ENCODE peak calls at places on chromosome 15, in five cellular contexts. One of them, this sample, is unnamed.

GRCh38 chr15:77456746-77457618 is 36.3 kb downstream of the HMG20A start:
- DNase-seq in fibroblast of pulmonary artery: no peak
- DNase-seq in fibroblast of the aortic adventitia: no peak
- DNase-seq in dorsolateral prefrontal cortex: no peak
- DNase-seq in skeletal muscle cell: no peak
- DNase-seq in this sample: peak; percentile 25

GRCh38 chr15:35358824-35359223 is 187.1 kb downstream of the DPH6 start:
- DNase-seq in skeletal muscle cell: no peak
- DNase-seq in dorsolateral prefrontal cortex: no peak
- DNase-seq in fibroblast of the aortic adventitia: no peak
- DNase-seq in fibroblast of pulmonary artery: no peak
- DNase-seq in this sample: no peak

GRCh38 chr15:85702321-85703230 is 92.1 kb downstream of the KLHL25 start:
- DNase-seq in skeletal muscle cell: peak; percentile 26
- DNase-seq in fibroblast of pulmonary artery: peak; percentile 93
- DNase-seq in dorsolateral prefrontal cortex: no peak
- DNase-seq in fibroblast of the aortic adventitia: peak; percentile 54
- DNase-seq in this sample: peak; percentile 74

GRCh38 chr15:51726302-51727073 is 11.0 kb downstream of the LYSMD2 start:
- DNase-seq in fibroblast of pulmonary artery: peak; percentile 81
- DNase-seq in skeletal muscle cell: peak; percentile 63
- DNase-seq in fibroblast of the aortic adventitia: peak; percentile 83
- DNase-seq in dorsolateral prefrontal cortex: no peak
- DNase-seq in this sample: peak; percentile 85

GRCh38 chr15:60829416-60829815 is 350.5 kb upstream of the ICE2 start:
- DNase-seq in skeletal muscle cell: no peak
- DNase-seq in dorsolateral prefrontal cortex: no peak
- DNase-seq in fibroblast of the aortic adventitia: no peak
- DNase-seq in fibroblast of pulmonary artery: no peak
- DNase-seq in this sample: no peak

GRCh38 chr15:71276355-71276665 is 161.0 kb downstream of the THSD4 start:
- DNase-seq in skeletal muscle cell: no peak
- DNase-seq in fibroblast of the aortic adventitia: no peak
- DNase-seq in fibroblast of pulmonary artery: no peak
- DNase-seq in dorsolateral prefrontal cortex: no peak
- DNase-seq in this sample: no peak

GRCh38 chr15:63832620-63833245 is 1.0 kb downstream of the HERC1 start:
- DNase-seq in skeletal muscle cell: no peak
- DNase-seq in dorsolateral prefrontal cortex: no peak
- DNase-seq in fibroblast of pulmonary artery: peak; percentile 33
- DNase-seq in fibroblast of the aortic adventitia: no peak
- DNase-seq in this sample: no peak

GRCh38 chr15:68821898-68822380 is 1.2 kb upstream of the ANP32A start:
- DNase-seq in skeletal muscle cell: no peak
- DNase-seq in fibroblast of the aortic adventitia: peak; percentile 10
- DNase-seq in dorsolateral prefrontal cortex: no peak
- DNase-seq in fibroblast of pulmonary artery: peak; percentile 9
- DNase-seq in this sample: no peak

GRCh38 chr15:79492065-79492464 is 59.9 kb downstream of the MINAR1 start:
- DNase-seq in fibroblast of the aortic adventitia: no peak
- DNase-seq in fibroblast of pulmonary artery: no peak
- DNase-seq in dorsolateral prefrontal cortex: no peak
- DNase-seq in skeletal muscle cell: no peak
- DNase-seq in this sample: no peak

GRCh38 chr15:51322622-51323296 is 15.6 kb downstream of the CYP19A1 start:
- DNase-seq in fibroblast of pulmonary artery: peak; percentile 68
- DNase-seq in fibroblast of the aortic adventitia: peak; percentile 65
- DNase-seq in dorsolateral prefrontal cortex: no peak
- DNase-seq in skeletal muscle cell: peak; percentile 64
- DNase-seq in this sample: peak; percentile 42

GRCh38 chr15:81809543-81809942 is 236.3 kb downstream of the MEX3B start:
- DNase-seq in fibroblast of pulmonary artery: peak; percentile 7
- DNase-seq in dorsolateral prefrontal cortex: no peak
- DNase-seq in skeletal muscle cell: no peak
- DNase-seq in fibroblast of the aortic adventitia: peak; percentile 5
- DNase-seq in this sample: peak; percentile 19

GRCh38 chr15:60649845-60650548 is 171.1 kb upstream of the ICE2 start:
- DNase-seq in fibroblast of pulmonary artery: no peak
- DNase-seq in fibroblast of the aortic adventitia: no peak
- DNase-seq in dorsolateral prefrontal cortex: no peak
- DNase-seq in skeletal muscle cell: no peak
- DNase-seq in this sample: peak; percentile 31

GRCh38 chr15:49286649-49287394 is 116.8 kb downstream of the GALK2 start:
- DNase-seq in dorsolateral prefrontal cortex: no peak
- DNase-seq in fibroblast of pulmonary artery: peak; percentile 15
- DNase-seq in fibroblast of the aortic adventitia: peak; percentile 80
- DNase-seq in skeletal muscle cell: no peak
- DNase-seq in this sample: peak; percentile 23

GRCh38 chr15:96887730-96888129 is 557.2 kb downstream of the NR2F2 start:
- DNase-seq in skeletal muscle cell: peak; percentile 31
- DNase-seq in fibroblast of the aortic adventitia: no peak
- DNase-seq in dorsolateral prefrontal cortex: no peak
- DNase-seq in fibroblast of pulmonary artery: peak; percentile 31
- DNase-seq in this sample: peak; percentile 40

GRCh38 chr15:86021281-86022264 is 58.1 kb upstream of the AGBL1 start:
- DNase-seq in dorsolateral prefrontal cortex: no peak
- DNase-seq in fibroblast of pulmonary artery: no peak
- DNase-seq in skeletal muscle cell: no peak
- DNase-seq in fibroblast of the aortic adventitia: no peak
- DNase-seq in this sample: no peak

GRCh38 chr15:57526076-57526475 is 65.6 kb upstream of the MYZAP start:
- DNase-seq in dorsolateral prefrontal cortex: no peak
- DNase-seq in skeletal muscle cell: no peak
- DNase-seq in fibroblast of pulmonary artery: no peak
- DNase-seq in fibroblast of the aortic adventitia: no peak
- DNase-seq in this sample: no peak

GRCh38 chr15:55917881-55918296 is 75.5 kb downstream of the NEDD4 start:
- DNase-seq in fibroblast of pulmonary artery: peak; percentile 91
- DNase-seq in dorsolateral prefrontal cortex: no peak
- DNase-seq in fibroblast of the aortic adventitia: peak; percentile 93
- DNase-seq in skeletal muscle cell: peak; percentile 60
- DNase-seq in this sample: peak; percentile 96

GRCh38 chr15:68375716-68376220 is 56.2 kb downstream of the ITGA11 start:
- DNase-seq in fibroblast of pulmonary artery: no peak
- DNase-seq in fibroblast of the aortic adventitia: no peak
- DNase-seq in skeletal muscle cell: no peak
- DNase-seq in dorsolateral prefrontal cortex: no peak
- DNase-seq in this sample: no peak

GRCh38 chr15:90813796-90814192 is 54.6 kb upstream of the FURIN start:
- DNase-seq in dorsolateral prefrontal cortex: no peak
- DNase-seq in fibroblast of pulmonary artery: no peak
- DNase-seq in skeletal muscle cell: no peak
- DNase-seq in fibroblast of the aortic adventitia: no peak
- DNase-seq in this sample: no peak

GRCh38 chr15:43751885-43752284 is 5.6 kb downstream of the PDIA3 start:
- DNase-seq in skeletal muscle cell: no peak
- DNase-seq in fibroblast of pulmonary artery: no peak
- DNase-seq in fibroblast of the aortic adventitia: no peak
- DNase-seq in dorsolateral prefrontal cortex: no peak
- DNase-seq in this sample: no peak

GRCh38 chr15:81880314-81880713 is 165.5 kb downstream of the MEX3B start:
- DNase-seq in fibroblast of pulmonary artery: no peak
- DNase-seq in skeletal muscle cell: no peak
- DNase-seq in fibroblast of the aortic adventitia: no peak
- DNase-seq in dorsolateral prefrontal cortex: no peak
- DNase-seq in this sample: no peak

GRCh38 chr15:52808996-52809395 is 18.9 kb upstream of the ONECUT1 start:
- DNase-seq in fibroblast of the aortic adventitia: no peak
- DNase-seq in fibroblast of pulmonary artery: no peak
- DNase-seq in skeletal muscle cell: no peak
- DNase-seq in dorsolateral prefrontal cortex: no peak
- DNase-seq in this sample: no peak

GRCh38 chr15:52288051-52288942 is 7.3 kb downstream of the MYO5C start:
- DNase-seq in fibroblast of pulmonary artery: peak; percentile 11
- DNase-seq in fibroblast of the aortic adventitia: no peak
- DNase-seq in dorsolateral prefrontal cortex: no peak
- DNase-seq in skeletal muscle cell: no peak
- DNase-seq in this sample: peak; percentile 40

GRCh38 chr15:25184356-25185155 is 229.8 kb downstream of the SNRPN start:
- DNase-seq in fibroblast of pulmonary artery: no peak
- DNase-seq in dorsolateral prefrontal cortex: peak; percentile 25
- DNase-seq in fibroblast of the aortic adventitia: no peak
- DNase-seq in skeletal muscle cell: no peak
- DNase-seq in this sample: no peak

GRCh38 chr15:60407406-60407805 is 9.6 kb upstream of the ANXA2 start:
- DNase-seq in dorsolateral prefrontal cortex: no peak
- DNase-seq in fibroblast of pulmonary artery: peak; percentile 75
- DNase-seq in skeletal muscle cell: no peak
- DNase-seq in fibroblast of the aortic adventitia: peak; percentile 88
- DNase-seq in this sample: peak; percentile 77

GRCh38 chr15:101725073-101725472 is 800 bp upstream of the TARS3 start:
- DNase-seq in dorsolateral prefrontal cortex: no peak
- DNase-seq in fibroblast of the aortic adventitia: no peak
- DNase-seq in skeletal muscle cell: no peak
- DNase-seq in fibroblast of pulmonary artery: no peak
- DNase-seq in this sample: no peak

GRCh38 chr15:62940359-62940754 is 102.2 kb upstream of the TPM1 start:
- DNase-seq in skeletal muscle cell: no peak
- DNase-seq in dorsolateral prefrontal cortex: no peak
- DNase-seq in fibroblast of the aortic adventitia: no peak
- DNase-seq in fibroblast of pulmonary artery: no peak
- DNase-seq in this sample: no peak

GRCh38 chr15:29043731-29044485 is 158.1 kb downstream of the APBA2 start:
- DNase-seq in fibroblast of the aortic adventitia: no peak
- DNase-seq in skeletal muscle cell: peak; percentile 58
- DNase-seq in fibroblast of pulmonary artery: peak; percentile 43
- DNase-seq in dorsolateral prefrontal cortex: no peak
- DNase-seq in this sample: peak; percentile 77

GRCh38 chr15:90625037-90625436 is 92.1 kb upstream of the BLM start:
- DNase-seq in skeletal muscle cell: no peak
- DNase-seq in fibroblast of the aortic adventitia: no peak
- DNase-seq in fibroblast of pulmonary artery: no peak
- DNase-seq in dorsolateral prefrontal cortex: no peak
- DNase-seq in this sample: no peak

GRCh38 chr15:101025896-101026631 is 106.9 kb downstream of the LRRK1 start:
- DNase-seq in dorsolateral prefrontal cortex: no peak
- DNase-seq in skeletal muscle cell: no peak
- DNase-seq in fibroblast of pulmonary artery: no peak
- DNase-seq in fibroblast of the aortic adventitia: no peak
- DNase-seq in this sample: no peak

DNA sequence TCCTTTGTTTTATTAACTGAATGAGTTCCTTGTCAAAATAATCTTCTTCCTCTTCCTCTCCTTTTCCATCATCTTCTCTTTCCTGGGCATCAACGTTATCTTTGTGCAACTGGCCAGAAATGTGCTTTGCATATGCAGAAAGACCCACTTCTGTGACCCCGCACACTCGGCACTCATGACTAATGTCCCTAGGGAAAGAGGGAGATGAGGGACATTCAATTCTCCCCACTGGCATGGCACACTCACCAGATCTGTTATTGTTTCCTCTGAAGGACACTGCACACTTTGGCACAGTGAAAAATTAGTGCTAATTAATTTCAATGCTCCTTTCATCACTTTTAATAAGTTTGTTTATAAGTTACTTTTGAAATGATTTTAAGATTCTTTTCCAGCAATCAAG is 34.0 kb downstream of the ZNF106 start:
- DNase-seq in dorsolateral prefrontal cortex: no peak
- DNase-seq in skeletal muscle cell: peak; percentile 5
- DNase-seq in fibroblast of pulmonary artery: peak; percentile 36
- DNase-seq in fibroblast of the aortic adventitia: peak; percentile 43
- DNase-seq in this sample: peak; percentile 41
- H3K4me3 ChIP-seq in dorsolateral prefrontal cortex: peak overlapping the region; percentile 46
- H3K4me3 ChIP-seq in skeletal muscle cell: peak overlapping the region; percentile 38
- H3K4me3 ChIP-seq in fibroblast of pulmonary artery: peak overlapping the region; percentile 37
- H3K4me3 ChIP-seq in fibroblast of the aortic adventitia: peak overlapping the region; percentile 67
- H3K4me3 ChIP-seq in this sample: peak overlapping the region; percentile 55

DNA sequence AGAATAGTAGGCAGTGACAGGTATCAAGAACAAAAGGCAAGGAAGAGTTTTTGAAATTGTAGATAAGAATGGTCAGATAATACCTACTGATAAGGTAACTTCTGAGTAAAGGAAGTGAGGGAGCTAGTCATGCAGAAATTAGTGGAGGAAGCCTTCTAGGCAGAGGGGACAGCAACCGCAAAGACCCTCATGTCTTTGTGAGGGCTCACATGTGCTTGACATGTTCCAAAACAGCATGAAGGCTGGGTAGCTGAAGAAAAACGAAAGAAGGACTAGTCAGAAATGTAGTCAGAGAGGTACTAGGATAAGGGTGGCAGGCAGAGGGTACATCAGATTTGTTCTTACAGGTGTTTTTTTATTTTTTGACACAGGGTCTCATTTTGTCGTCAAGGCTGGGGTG is 5.3 kb downstream of the SIN3A start:
- DNase-seq in dorsolateral prefrontal cortex: no peak
- DNase-seq in fibroblast of the aortic adventitia: no peak
- DNase-seq in skeletal muscle cell: no peak
- DNase-seq in fibroblast of pulmonary artery: no peak
- DNase-seq in this sample: no peak
- H3K4me3 ChIP-seq in dorsolateral prefrontal cortex: no peak overlapping the region
- H3K4me3 ChIP-seq in fibroblast of the aortic adventitia: no peak overlapping the region
- H3K4me3 ChIP-seq in skeletal muscle cell: no peak overlapping the region
- H3K4me3 ChIP-seq in fibroblast of pulmonary artery: no peak overlapping the region
- H3K4me3 ChIP-seq in this sample: no peak overlapping the region

GRCh38 chr15:74427607-74428441 is 5.9 kb downstream of the SEMA7A start:
- DNase-seq in dorsolateral prefrontal cortex: no peak
- DNase-seq in fibroblast of the aortic adventitia: no peak
- DNase-seq in skeletal muscle cell: no peak
- DNase-seq in fibroblast of pulmonary artery: no peak
- DNase-seq in this sample: no peak
- H3K4me3 ChIP-seq in dorsolateral prefrontal cortex: no peak overlapping the region
- H3K4me3 ChIP-seq in fibroblast of the aortic adventitia: no peak overlapping the region
- H3K4me3 ChIP-seq in skeletal muscle cell: no peak overlapping the region
- H3K4me3 ChIP-seq in fibroblast of pulmonary artery: no peak overlapping the region
- H3K4me3 ChIP-seq in this sample: no peak overlapping the region

GRCh38 chr15:66404122-66404521 is 17.4 kb downstream of the MAP2K1 start:
- DNase-seq in skeletal muscle cell: no peak
- DNase-seq in fibroblast of pulmonary artery: no peak
- DNase-seq in dorsolateral prefrontal cortex: no peak
- DNase-seq in fibroblast of the aortic adventitia: no peak
- DNase-seq in this sample: no peak

GRCh38 chr15:66404532-66404931 is 17.8 kb downstream of the MAP2K1 start:
- DNase-seq in skeletal muscle cell: no peak
- DNase-seq in dorsolateral prefrontal cortex: no peak
- DNase-seq in fibroblast of the aortic adventitia: no peak
- DNase-seq in fibroblast of pulmonary artery: no peak
- DNase-seq in this sample: no peak

GRCh38 chr15:66403323-66403722 is 16.6 kb downstream of the MAP2K1 start:
- DNase-seq in skeletal muscle cell: no peak
- DNase-seq in fibroblast of pulmonary artery: no peak
- DNase-seq in dorsolateral prefrontal cortex: no peak
- DNase-seq in fibroblast of the aortic adventitia: no peak
- DNase-seq in this sample: no peak

GRCh38 chr15:66401130-66402021 is 14.7 kb downstream of the MAP2K1 start:
- DNase-seq in fibroblast of pulmonary artery: no peak
- DNase-seq in skeletal muscle cell: no peak
- DNase-seq in fibroblast of the aortic adventitia: no peak
- DNase-seq in dorsolateral prefrontal cortex: no peak
- DNase-seq in this sample: no peak

DNA sequence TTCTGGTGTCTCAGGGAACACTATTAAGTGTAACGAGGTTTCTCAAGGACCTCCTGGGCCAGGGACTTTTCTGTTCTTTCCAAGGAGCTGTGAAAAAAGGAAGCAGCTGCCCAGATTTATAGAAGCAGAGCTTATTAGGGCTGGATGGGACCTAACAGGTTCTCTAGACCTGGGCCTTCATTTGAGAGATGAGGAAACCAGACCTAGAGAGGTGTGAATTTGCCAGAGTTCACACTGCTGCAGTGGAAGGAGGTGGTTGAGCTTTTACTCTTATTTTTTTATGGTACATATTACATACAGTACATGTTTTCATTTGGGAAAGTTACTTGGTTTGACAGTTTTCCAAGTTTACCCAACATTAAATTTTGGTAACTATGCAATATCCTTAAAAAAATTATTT is 16.2 kb downstream of the MAP2K1 start:
- DNase-seq in fibroblast of the aortic adventitia: no peak
- DNase-seq in skeletal muscle cell: no peak
- DNase-seq in dorsolateral prefrontal cortex: no peak
- DNase-seq in fibroblast of pulmonary artery: no peak
- DNase-seq in this sample: no peak
- H3K4me3 ChIP-seq in fibroblast of the aortic adventitia: no peak overlapping the region
- H3K4me3 ChIP-seq in skeletal muscle cell: no peak overlapping the region
- H3K4me3 ChIP-seq in dorsolateral prefrontal cortex: no peak overlapping the region
- H3K4me3 ChIP-seq in fibroblast of pulmonary artery: no peak overlapping the region
- H3K4me3 ChIP-seq in this sample: no peak overlapping the region